ENCODE peak calls at places on chromosomes 13 and 19, in eight cellular contexts. One of them, this sample, is unnamed.

GRCh38 chr13:33007950-33008349 is 8.3 kb upstream of the KL start:
- DNase-seq in NCI-H2029: no peak
- DNase-seq in NCI-H526: no peak
- DNase-seq in NCI-H2171: no peak
- DNase-seq in stimulated activated effector memory CD8-positive, alpha-beta T cell treated with anti-CD3 and anti-CD28 coated beads, Interleukin-12 subunit alpha, Interleukin-12 subunit beta, amount 100 ng/mL, for 72 hours: no peak
- DNase-seq in AG09309: no peak
- DNase-seq in activated naive CD4-positive, alpha-beta T cell treated with anti-CD3 and anti-CD28 coated beads for 36 hours: no peak
- DNase-seq in activated T-helper 1 cell treated with Interleukin-2 at 50 U/mL for 16 hours: no peak
- DNase-seq in this sample: no peak

GRCh38 chr19:58305932-58306323 is 751 bp downstream of the ERVK3-1 start:
- DNase-seq in NCI-H2029: no peak
- DNase-seq in NCI-H526: no peak
- DNase-seq in NCI-H2171: no peak
- DNase-seq in stimulated activated effector memory CD8-positive, alpha-beta T cell treated with anti-CD3 and anti-CD28 coated beads, Interleukin-12 subunit alpha, Interleukin-12 subunit beta, amount 100 ng/mL, for 72 hours: no peak
- DNase-seq in AG09309: no peak
- DNase-seq in activated naive CD4-positive, alpha-beta T cell treated with anti-CD3 and anti-CD28 coated beads for 36 hours: no peak
- DNase-seq in activated T-helper 1 cell treated with Interleukin-2 at 50 U/mL for 16 hours: no peak
- DNase-seq in this sample: no peak

GRCh38 chr13:110430391-110431338 is 123.6 kb downstream of the COL4A2 start:
- DNase-seq in NCI-H2029: no peak
- DNase-seq in NCI-H526: no peak
- DNase-seq in NCI-H2171: no peak
- DNase-seq in stimulated activated effector memory CD8-positive, alpha-beta T cell treated with anti-CD3 and anti-CD28 coated beads, Interleukin-12 subunit alpha, Interleukin-12 subunit beta, amount 100 ng/mL, for 72 hours: no peak
- DNase-seq in AG09309: no peak
- DNase-seq in activated naive CD4-positive, alpha-beta T cell treated with anti-CD3 and anti-CD28 coated beads for 36 hours: no peak
- DNase-seq in activated T-helper 1 cell treated with Interleukin-2 at 50 U/mL for 16 hours: no peak
- DNase-seq in this sample: no peak

GRCh38 chr19:49864890-49865289 is 2.5 kb downstream of the PNKP start:
- DNase-seq in NCI-H2029: no peak
- DNase-seq in NCI-H526: no peak
- DNase-seq in NCI-H2171: no peak
- DNase-seq in stimulated activated effector memory CD8-positive, alpha-beta T cell treated with anti-CD3 and anti-CD28 coated beads, Interleukin-12 subunit alpha, Interleukin-12 subunit beta, amount 100 ng/mL, for 72 hours: no peak
- DNase-seq in AG09309: no peak
- DNase-seq in activated naive CD4-positive, alpha-beta T cell treated with anti-CD3 and anti-CD28 coated beads for 36 hours: no peak
- DNase-seq in activated T-helper 1 cell treated with Interleukin-2 at 50 U/mL for 16 hours: no peak
- DNase-seq in this sample: no peak

GRCh38 chr13:23159205-23159586 is 21.6 kb upstream of the SGCG start:
- DNase-seq in NCI-H2029: no peak
- DNase-seq in NCI-H526: peak; percentile 91
- DNase-seq in NCI-H2171: no peak
- DNase-seq in stimulated activated effector memory CD8-positive, alpha-beta T cell treated with anti-CD3 and anti-CD28 coated beads, Interleukin-12 subunit alpha, Interleukin-12 subunit beta, amount 100 ng/mL, for 72 hours: no peak
- DNase-seq in AG09309: no peak
- DNase-seq in activated naive CD4-positive, alpha-beta T cell treated with anti-CD3 and anti-CD28 coated beads for 36 hours: peak; percentile 35
- DNase-seq in activated T-helper 1 cell treated with Interleukin-2 at 50 U/mL for 16 hours: no peak
- DNase-seq in this sample: no peak

GRCh38 chr13:90867336-90867683 is 480.2 kb upstream of the MIR17HG start:
- DNase-seq in NCI-H2029: peak; percentile 67
- DNase-seq in NCI-H526: peak; percentile 81
- DNase-seq in NCI-H2171: peak; percentile 6
- DNase-seq in stimulated activated effector memory CD8-positive, alpha-beta T cell treated with anti-CD3 and anti-CD28 coated beads, Interleukin-12 subunit alpha, Interleukin-12 subunit beta, amount 100 ng/mL, for 72 hours: no peak
- DNase-seq in AG09309: peak; percentile 16
- DNase-seq in activated naive CD4-positive, alpha-beta T cell treated with anti-CD3 and anti-CD28 coated beads for 36 hours: peak; percentile 53
- DNase-seq in activated T-helper 1 cell treated with Interleukin-2 at 50 U/mL for 16 hours: no peak
- DNase-seq in this sample: no peak

GRCh38 chr19:39238209-39238608 is 6.6 kb downstream of the IFNL3 start:
- DNase-seq in NCI-H2029: no peak
- DNase-seq in NCI-H526: no peak
- DNase-seq in NCI-H2171: no peak
- DNase-seq in stimulated activated effector memory CD8-positive, alpha-beta T cell treated with anti-CD3 and anti-CD28 coated beads, Interleukin-12 subunit alpha, Interleukin-12 subunit beta, amount 100 ng/mL, for 72 hours: no peak
- DNase-seq in AG09309: no peak
- DNase-seq in activated naive CD4-positive, alpha-beta T cell treated with anti-CD3 and anti-CD28 coated beads for 36 hours: no peak
- DNase-seq in activated T-helper 1 cell treated with Interleukin-2 at 50 U/mL for 16 hours: no peak
- DNase-seq in this sample: no peak

GRCh38 chr13:75186384-75186783 is 295.6 kb downstream of the TBC1D4 start:
- DNase-seq in NCI-H2029: no peak
- DNase-seq in NCI-H526: no peak
- DNase-seq in NCI-H2171: no peak
- DNase-seq in stimulated activated effector memory CD8-positive, alpha-beta T cell treated with anti-CD3 and anti-CD28 coated beads, Interleukin-12 subunit alpha, Interleukin-12 subunit beta, amount 100 ng/mL, for 72 hours: no peak
- DNase-seq in AG09309: no peak
- DNase-seq in activated naive CD4-positive, alpha-beta T cell treated with anti-CD3 and anti-CD28 coated beads for 36 hours: no peak
- DNase-seq in activated T-helper 1 cell treated with Interleukin-2 at 50 U/mL for 16 hours: no peak
- DNase-seq in this sample: no peak

GRCh38 chr13:43044720-43045301 is 21.4 kb downstream of the DNAJC15 start:
- DNase-seq in NCI-H2029: no peak
- DNase-seq in NCI-H526: no peak
- DNase-seq in NCI-H2171: no peak
- DNase-seq in stimulated activated effector memory CD8-positive, alpha-beta T cell treated with anti-CD3 and anti-CD28 coated beads, Interleukin-12 subunit alpha, Interleukin-12 subunit beta, amount 100 ng/mL, for 72 hours: no peak
- DNase-seq in AG09309: no peak
- DNase-seq in activated naive CD4-positive, alpha-beta T cell treated with anti-CD3 and anti-CD28 coated beads for 36 hours: no peak
- DNase-seq in activated T-helper 1 cell treated with Interleukin-2 at 50 U/mL for 16 hours: no peak
- DNase-seq in this sample: no peak

GRCh38 chr19:794989-795658 is 2.1 kb upstream of the PTBP1 start:
- DNase-seq in NCI-H2029: no peak
- DNase-seq in NCI-H526: no peak
- DNase-seq in NCI-H2171: no peak
- DNase-seq in stimulated activated effector memory CD8-positive, alpha-beta T cell treated with anti-CD3 and anti-CD28 coated beads, Interleukin-12 subunit alpha, Interleukin-12 subunit beta, amount 100 ng/mL, for 72 hours: no peak
- DNase-seq in AG09309: no peak
- DNase-seq in activated naive CD4-positive, alpha-beta T cell treated with anti-CD3 and anti-CD28 coated beads for 36 hours: no peak
- DNase-seq in activated T-helper 1 cell treated with Interleukin-2 at 50 U/mL for 16 hours: no peak
- DNase-seq in this sample: no peak

GRCh38 chr19:1046836-1047695 is 7.2 kb downstream of the ABCA7 start:
- DNase-seq in NCI-H2029: peak; percentile 36
- DNase-seq in NCI-H526: no peak
- DNase-seq in NCI-H2171: no peak
- DNase-seq in stimulated activated effector memory CD8-positive, alpha-beta T cell treated with anti-CD3 and anti-CD28 coated beads, Interleukin-12 subunit alpha, Interleukin-12 subunit beta, amount 100 ng/mL, for 72 hours: no peak
- DNase-seq in AG09309: no peak
- DNase-seq in activated naive CD4-positive, alpha-beta T cell treated with anti-CD3 and anti-CD28 coated beads for 36 hours: no peak
- DNase-seq in activated T-helper 1 cell treated with Interleukin-2 at 50 U/mL for 16 hours: no peak
- DNase-seq in this sample: no peak

GRCh38 chr19:47494211-47494547 is 10.2 kb upstream of the KPTN start:
- DNase-seq in NCI-H2029: no peak
- DNase-seq in NCI-H526: no peak
- DNase-seq in NCI-H2171: no peak
- DNase-seq in stimulated activated effector memory CD8-positive, alpha-beta T cell treated with anti-CD3 and anti-CD28 coated beads, Interleukin-12 subunit alpha, Interleukin-12 subunit beta, amount 100 ng/mL, for 72 hours: no peak
- DNase-seq in AG09309: no peak
- DNase-seq in activated naive CD4-positive, alpha-beta T cell treated with anti-CD3 and anti-CD28 coated beads for 36 hours: no peak
- DNase-seq in activated T-helper 1 cell treated with Interleukin-2 at 50 U/mL for 16 hours: no peak
- DNase-seq in this sample: no peak

GRCh38 chr19:518292-519231 is 11.3 kb downstream of the TPGS1 start:
- DNase-seq in NCI-H2029: no peak
- DNase-seq in NCI-H526: no peak
- DNase-seq in NCI-H2171: no peak
- DNase-seq in stimulated activated effector memory CD8-positive, alpha-beta T cell treated with anti-CD3 and anti-CD28 coated beads, Interleukin-12 subunit alpha, Interleukin-12 subunit beta, amount 100 ng/mL, for 72 hours: no peak
- DNase-seq in AG09309: no peak
- DNase-seq in activated naive CD4-positive, alpha-beta T cell treated with anti-CD3 and anti-CD28 coated beads for 36 hours: peak; percentile 62
- DNase-seq in activated T-helper 1 cell treated with Interleukin-2 at 50 U/mL for 16 hours: peak; percentile 56
- DNase-seq in this sample: peak; percentile 56

GRCh38 chr19:50817941-50818858 is 5.4 kb downstream of the KLK1 start:
- DNase-seq in NCI-H2029: peak; percentile 60
- DNase-seq in NCI-H526: peak; percentile 67
- DNase-seq in NCI-H2171: peak; percentile 23
- DNase-seq in stimulated activated effector memory CD8-positive, alpha-beta T cell treated with anti-CD3 and anti-CD28 coated beads, Interleukin-12 subunit alpha, Interleukin-12 subunit beta, amount 100 ng/mL, for 72 hours: peak; percentile 48
- DNase-seq in AG09309: no peak
- DNase-seq in activated naive CD4-positive, alpha-beta T cell treated with anti-CD3 and anti-CD28 coated beads for 36 hours: peak; percentile 72
- DNase-seq in activated T-helper 1 cell treated with Interleukin-2 at 50 U/mL for 16 hours: no peak
- DNase-seq in this sample: no peak

GRCh38 chr13:89455741-89456140 is 1784.6 kb downstream of the SLITRK5 start:
- DNase-seq in NCI-H2029: no peak
- DNase-seq in NCI-H526: no peak
- DNase-seq in NCI-H2171: no peak
- DNase-seq in stimulated activated effector memory CD8-positive, alpha-beta T cell treated with anti-CD3 and anti-CD28 coated beads, Interleukin-12 subunit alpha, Interleukin-12 subunit beta, amount 100 ng/mL, for 72 hours: no peak
- DNase-seq in AG09309: no peak
- DNase-seq in activated naive CD4-positive, alpha-beta T cell treated with anti-CD3 and anti-CD28 coated beads for 36 hours: no peak
- DNase-seq in activated T-helper 1 cell treated with Interleukin-2 at 50 U/mL for 16 hours: no peak
- DNase-seq in this sample: no peak

GRCh38 chr19:3494051-3494450 is 6.4 kb downstream of the DOHH start:
- DNase-seq in NCI-H2029: no peak
- DNase-seq in NCI-H526: no peak
- DNase-seq in NCI-H2171: no peak
- DNase-seq in stimulated activated effector memory CD8-positive, alpha-beta T cell treated with anti-CD3 and anti-CD28 coated beads, Interleukin-12 subunit alpha, Interleukin-12 subunit beta, amount 100 ng/mL, for 72 hours: no peak
- DNase-seq in AG09309: no peak
- DNase-seq in activated naive CD4-positive, alpha-beta T cell treated with anti-CD3 and anti-CD28 coated beads for 36 hours: peak; percentile 75
- DNase-seq in activated T-helper 1 cell treated with Interleukin-2 at 50 U/mL for 16 hours: no peak
- DNase-seq in this sample: no peak

GRCh38 chr13:32695602-32696250 is 109.5 kb downstream of the PDS5B start:
- DNase-seq in NCI-H2029: no peak
- DNase-seq in NCI-H526: no peak
- DNase-seq in NCI-H2171: no peak
- DNase-seq in stimulated activated effector memory CD8-positive, alpha-beta T cell treated with anti-CD3 and anti-CD28 coated beads, Interleukin-12 subunit alpha, Interleukin-12 subunit beta, amount 100 ng/mL, for 72 hours: no peak
- DNase-seq in AG09309: no peak
- DNase-seq in activated naive CD4-positive, alpha-beta T cell treated with anti-CD3 and anti-CD28 coated beads for 36 hours: no peak
- DNase-seq in activated T-helper 1 cell treated with Interleukin-2 at 50 U/mL for 16 hours: no peak
- DNase-seq in this sample: no peak

GRCh38 chr13:57123660-57124059 is 17.1 kb upstream of the PRR20A start:
- DNase-seq in NCI-H2029: no peak
- DNase-seq in NCI-H526: no peak
- DNase-seq in NCI-H2171: no peak
- DNase-seq in stimulated activated effector memory CD8-positive, alpha-beta T cell treated with anti-CD3 and anti-CD28 coated beads, Interleukin-12 subunit alpha, Interleukin-12 subunit beta, amount 100 ng/mL, for 72 hours: no peak
- DNase-seq in AG09309: no peak
- DNase-seq in activated naive CD4-positive, alpha-beta T cell treated with anti-CD3 and anti-CD28 coated beads for 36 hours: no peak
- DNase-seq in activated T-helper 1 cell treated with Interleukin-2 at 50 U/mL for 16 hours: no peak
- DNase-seq in this sample: no peak

GRCh38 chr19:7673995-7674667 is 2.8 kb upstream of the MCEMP1 start:
- DNase-seq in NCI-H2029: no peak
- DNase-seq in NCI-H526: peak; percentile 67
- DNase-seq in NCI-H2171: peak; percentile 76
- DNase-seq in stimulated activated effector memory CD8-positive, alpha-beta T cell treated with anti-CD3 and anti-CD28 coated beads, Interleukin-12 subunit alpha, Interleukin-12 subunit beta, amount 100 ng/mL, for 72 hours: no peak
- DNase-seq in AG09309: no peak
- DNase-seq in activated naive CD4-positive, alpha-beta T cell treated with anti-CD3 and anti-CD28 coated beads for 36 hours: peak; percentile 34
- DNase-seq in activated T-helper 1 cell treated with Interleukin-2 at 50 U/mL for 16 hours: no peak
- DNase-seq in this sample: no peak